ENCODE peak calls at places on chromosomes 6 and 20, in four cellular contexts. S is A549, Z is H54, R is Peyer's patch. J is an unnamed sample.

GRCh38 chr20:35523298-35523888 is 6.1 kb downstream of the C20orf173 start:
- DNase-seq in S (peak), Z (peak), R (no peak), J (no peak)

GRCh38 chr6:152636675-152637421 is at the start of gene SYNE1:
- DNase-seq in Z (peak), S (peak), R (no peak), J (peak)

GRCh38 chr6:156944412-156944811 is 167.2 kb downstream of the ARID1B start:
- DNase-seq in R (no peak), Z (no peak), S (no peak), J (no peak)

GRCh38 chr6:33692760-33693158 is 18.7 kb downstream of the UQCC2 start:
- DNase-seq in S (no peak), R (no peak), Z (no peak), J (no peak)

GRCh38 chr6:158047120-158047518 is 65.5 kb downstream of the SYNJ2 start:
- DNase-seq in R (peak), Z (no peak), S (no peak), J (no peak)

GRCh38 chr6:37818536-37819176 is 871 bp upstream of the ZFAND3 start:
- DNase-seq in S (peak), Z (peak), R (peak), J (peak)

GRCh38 chr6:44202332-44202971 is 14.3 kb upstream of the MYMX start:
- DNase-seq in Z (peak), R (no peak), S (no peak), J (no peak)

GRCh38 chr20:5741089-5741488 is 9.1 kb upstream of the SHLD1 start:
- DNase-seq in Z (no peak), S (peak), R (no peak), J (no peak)

GRCh38 chr6:105794870-105795269 is 291.3 kb upstream of the PRDM1 start:
- DNase-seq in Z (no peak), S (no peak), R (no peak), J (no peak)

GRCh38 chr6:150895898-150896632 is 30.6 kb downstream of the MTHFD1L start:
- DNase-seq in S (no peak), R (no peak), Z (no peak), J (no peak)

GRCh38 chr20:19881990-19882389 is 123.9 kb downstream of the RIN2 start:
- DNase-seq in Z (no peak), R (no peak), S (no peak), J (no peak)

GRCh38 chr20:19882446-19882845 is 124.4 kb downstream of the RIN2 start:
- DNase-seq in Z (no peak), R (no peak), S (no peak), J (no peak)

GRCh38 chr20:19880256-19881079 is 122.4 kb downstream of the RIN2 start:
- DNase-seq in Z (no peak), R (no peak), S (peak), J (no peak)

GRCh38 chr20:19883501-19883900 is 125.4 kb downstream of the RIN2 start:
- DNase-seq in Z (no peak), R (no peak), S (no peak), J (no peak)

DNA sequence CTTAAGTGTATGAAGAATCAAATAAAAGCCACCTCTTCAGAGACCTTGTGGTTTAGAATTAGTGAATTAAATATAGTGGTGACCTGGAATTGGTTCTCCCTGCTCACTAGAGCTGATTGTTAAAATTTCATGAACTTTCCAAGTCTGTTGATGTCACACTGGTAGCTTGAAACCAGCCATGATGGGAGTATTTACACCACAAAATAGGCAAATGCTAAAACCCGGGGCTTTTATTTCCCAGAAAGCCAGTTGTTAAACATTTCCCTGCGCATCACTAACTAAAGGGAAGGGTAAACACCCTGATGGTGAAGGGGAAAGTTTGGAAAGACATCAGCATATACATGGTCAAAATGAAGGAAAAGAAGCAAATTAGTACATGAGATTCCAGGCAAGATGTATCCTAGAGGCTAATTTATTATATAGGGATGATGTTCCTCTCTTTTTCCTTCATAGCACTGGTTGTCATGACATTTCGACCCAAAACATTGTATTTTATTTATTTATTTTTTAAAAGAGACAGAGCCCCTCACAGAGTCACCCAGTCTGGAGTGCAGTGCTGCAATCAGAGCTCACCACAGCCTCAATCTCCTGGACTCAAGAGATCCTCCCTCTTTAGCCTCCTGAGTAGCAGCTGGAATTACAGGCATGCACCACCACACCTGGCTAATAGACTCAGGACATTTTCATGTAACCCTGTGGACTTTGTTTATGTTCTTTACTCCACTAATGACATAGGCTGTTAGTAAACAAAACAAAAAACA is 123.2 kb downstream of the RIN2 start:
- DNase-seq in S (peak), Z (no peak), R (no peak), J (no peak)
- TF ChIP-seq POLR2A in S (no peak), Z (no peak), R (no peak), J (no peak)

GRCh38 chr20:47501483-47502270 is at the start of gene NCOA3:
- DNase-seq in S (peak), Z (peak), R (peak), J (peak)
- TF ChIP-seq POLR2A in S (peak), Z (peak), R (peak), J (peak)

GRCh38 chr6:92545861-92546260 is 873.5 kb downstream of the EPHA7 start:
- DNase-seq in S (no peak), R (no peak), Z (no peak), J (no peak)
- TF ChIP-seq POLR2A in S (no peak), R (no peak), Z (no peak), J (no peak)

GRCh38 chr20:10635476-10636208 is 38.2 kb downstream of the JAG1 start:
- DNase-seq in Z (no peak), S (no peak), R (no peak), J (no peak)

GRCh38 chr20:10634190-10634589 is 39.6 kb downstream of the JAG1 start:
- DNase-seq in R (no peak), Z (no peak), S (no peak), J (no peak)

GRCh38 chr20:10633708-10634107 is 40.1 kb downstream of the JAG1 start:
- DNase-seq in Z (no peak), R (no peak), S (no peak), J (no peak)

GRCh38 chr20:10634683-10635411 is 39.0 kb downstream of the JAG1 start:
- DNase-seq in S (no peak), R (no peak), Z (no peak), J (no peak)

DNA sequence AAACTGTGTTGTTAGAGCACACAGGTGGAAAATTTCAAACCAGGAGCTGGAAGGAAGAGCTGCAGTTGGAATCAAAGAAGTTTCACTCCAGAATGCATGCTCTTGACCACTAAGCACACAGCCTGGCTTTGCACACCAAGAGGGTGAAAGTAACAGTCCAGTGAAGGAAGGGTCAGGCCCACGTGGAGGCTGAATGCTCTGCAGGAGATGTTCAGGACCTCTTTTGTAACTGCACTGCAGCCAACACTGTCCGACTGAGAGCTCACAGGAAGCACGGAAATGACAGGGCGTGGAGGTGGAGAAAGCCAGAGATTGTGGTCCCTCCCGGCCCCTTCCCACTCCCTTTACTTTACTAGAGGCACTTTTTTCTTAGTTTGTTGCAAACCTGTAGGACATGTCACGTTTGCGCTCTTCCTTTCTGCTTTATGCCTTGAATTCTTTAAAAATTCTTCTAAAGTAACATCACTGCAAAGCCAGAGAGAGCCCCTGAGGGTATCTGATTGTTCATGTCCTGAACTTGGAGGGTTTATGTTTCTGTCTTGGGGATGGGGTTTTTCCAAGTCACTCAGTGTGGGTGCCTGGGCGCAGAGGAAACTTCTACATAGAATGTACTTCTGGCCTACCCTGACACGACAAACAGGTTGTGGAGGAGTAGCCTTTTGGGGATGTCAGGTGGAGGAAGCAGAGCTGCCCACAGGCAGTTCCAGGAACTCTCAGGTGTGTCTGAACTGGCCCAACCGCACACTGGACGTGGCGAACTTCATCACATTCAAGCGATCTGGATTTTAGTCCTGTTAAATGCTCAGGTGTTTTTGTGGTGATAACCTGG is 40.9 kb downstream of the JAG1 start:
- DNase-seq in S (no peak), Z (no peak), R (no peak), J (no peak)
- TF ChIP-seq POLR2A in S (no peak), Z (no peak), R (no peak), J (no peak)